ENCODE peak calls at places on chromosome 12, in four cellular contexts. Z is fibroblast of lung, T is IMR-90, N is psoas muscle. B is an unnamed sample.

GRCh38 chr12:113700943-113701342 is 229.3 kb upstream of the LHX5 start:
- DNase-seq in T (peak), N (no peak), Z (peak), B (peak)

GRCh38 chr12:92000587-92000986 is 145.1 kb downstream of the BTG1 start:
- DNase-seq in N (no peak), Z (no peak), T (no peak), B (no peak)

GRCh38 chr12:121114019-121114639 is 18.5 kb upstream of the P2RX7 start:
- DNase-seq in Z (no peak), T (no peak), N (no peak), B (no peak)

GRCh38 chr12:15268927-15269552 is 47.8 kb upstream of the RERG start:
- DNase-seq in N (no peak), T (peak), Z (peak), B (peak)

GRCh38 chr12:25797335-25797863 is 161.1 kb upstream of the RASSF8 start:
- DNase-seq in T (no peak), N (no peak), Z (no peak), B (no peak)

GRCh38 chr12:87369161-87369560 is 660.0 kb downstream of the C12orf50 start:
- DNase-seq in Z (no peak), N (no peak), T (no peak), B (no peak)

GRCh38 chr12:29316772-29317171 is 64.2 kb downstream of the ERGIC2 start:
- DNase-seq in Z (no peak), T (peak), N (peak), B (peak)

GRCh38 chr12:119444462-119445044 is 110.0 kb downstream of the CCDC60 start:
- DNase-seq in N (peak), Z (peak), T (no peak), B (no peak)

GRCh38 chr12:71970031-71970430 is 31.4 kb downstream of the TPH2 start:
- DNase-seq in Z (no peak), T (no peak), N (no peak), B (no peak)

GRCh38 chr12:115885040-115885439 is 392.5 kb downstream of the MED13L start:
- DNase-seq in Z (no peak), T (no peak), N (no peak), B (no peak)

GRCh38 chr12:49365542-49365941 is 1.7 kb upstream of the SPATS2 start:
- DNase-seq in Z (peak), T (peak), N (no peak), B (no peak)

GRCh38 chr12:42468341-42468821 is 121.2 kb downstream of the PRICKLE1 start:
- DNase-seq in N (no peak), T (no peak), Z (no peak), B (no peak)

GRCh38 chr12:105676694-105677093 is 346.2 kb downstream of the C12orf75 start:
- DNase-seq in T (no peak), Z (no peak), N (no peak), B (no peak)

GRCh38 chr12:31589896-31590729 is 823 bp downstream of the DENND5B start:
- DNase-seq in N (peak), Z (peak), T (peak), B (peak)

GRCh38 chr12:75820848-75821578 is 210.6 kb downstream of the PHLDA1 start:
- DNase-seq in Z (peak), T (peak), N (peak), B (peak)

GRCh38 chr12:47942327-47943230 is 20.8 kb upstream of the TMEM106C start:
- DNase-seq in T (no peak), Z (no peak), N (no peak), B (no peak)

GRCh38 chr12:9651265-9651729 is 18.2 kb upstream of the CLEC2D start:
- DNase-seq in N (no peak), T (peak), Z (peak), B (peak)

GRCh38 chr12:103303484-103303883 is 192.3 kb downstream of the C12orf42 start:
- DNase-seq in N (no peak), Z (no peak), T (no peak), B (no peak)

DNA sequence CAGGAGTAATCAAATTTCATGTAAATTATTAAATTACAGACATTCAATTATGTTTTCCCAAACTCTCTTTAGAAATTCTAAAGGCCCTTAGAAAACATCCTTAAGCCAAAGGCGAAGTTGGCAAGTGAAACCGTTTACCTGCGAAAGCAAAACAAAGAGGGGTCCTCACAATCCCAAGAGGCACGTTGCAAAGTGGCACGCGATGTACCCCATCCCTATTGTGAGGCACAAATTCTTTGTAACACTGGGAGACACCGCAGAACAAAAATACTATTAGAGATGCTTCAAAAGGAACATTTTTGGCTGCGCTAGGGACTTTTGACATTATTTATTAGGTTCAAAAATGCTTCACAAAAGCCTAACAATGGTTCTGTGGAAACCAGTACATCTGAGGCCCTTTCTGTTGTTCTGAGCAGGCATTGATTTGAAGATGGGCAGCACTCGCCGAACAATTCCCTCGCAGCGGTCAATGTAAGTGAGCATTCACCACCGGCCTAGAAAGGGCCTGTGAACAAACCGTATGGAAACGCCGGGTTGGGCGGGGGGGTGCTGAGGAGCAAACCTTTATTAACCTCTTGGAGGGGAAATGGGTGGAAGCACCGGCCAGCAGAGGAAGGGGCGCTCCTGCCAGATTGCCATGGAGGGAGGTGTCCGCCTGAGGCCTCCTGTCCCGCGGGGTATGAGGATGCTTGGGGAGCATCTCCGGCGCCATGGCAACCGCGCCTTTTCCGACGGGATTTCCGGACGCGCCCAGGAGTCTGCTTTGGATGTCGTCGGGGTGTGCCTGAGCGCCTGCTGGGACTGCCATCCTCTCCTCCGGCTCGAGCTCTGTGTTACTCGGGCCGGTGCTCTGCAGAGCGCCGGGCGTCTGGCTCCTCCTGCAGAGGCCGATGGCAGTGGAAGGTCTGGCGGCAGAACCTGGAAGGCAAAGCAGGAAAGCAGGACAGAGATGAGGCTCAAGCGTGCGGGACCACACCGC is 193.8 kb downstream of the C12orf42 start:
- DNase-seq in Z (no peak), T (no peak), N (no peak), B (no peak)
- H3K4me3 ChIP-seq in Z (no peak), T (no peak), N (no peak), B (no peak)

GRCh38 chr12:78641837-78642423 is 222.6 kb upstream of the SYT1 start:
- DNase-seq in N (no peak), Z (peak), T (peak), B (peak)
- TF ChIP-seq CTCF in N (no peak), Z (no peak), T (peak), B (peak)

GRCh38 chr12:66393890-66394289 is 91.6 kb downstream of the HELB start:
- DNase-seq in T (no peak), N (no peak), Z (no peak), B (no peak)

GRCh38 chr12:66387067-66387466 is 84.8 kb downstream of the HELB start:
- DNase-seq in T (no peak), Z (no peak), N (no peak), B (peak)

GRCh38 chr12:66388512-66388911 is 86.2 kb downstream of the HELB start:
- DNase-seq in T (no peak), Z (no peak), N (no peak), B (no peak)
- H3K4me3 ChIP-seq in T (no peak), Z (no peak), N (no peak), B (no peak)

GRCh38 chr12:3185260-3185870 is 108.2 kb downstream of the TSPAN9 start:
- DNase-seq in Z (no peak), N (peak), T (no peak), B (no peak)
- TF ChIP-seq CTCF in Z (no peak), N (no peak), T (no peak), B (no peak)

B was measured in AG10803.